ENCODE peak calls at places on chromosomes 6 and 20, in eight cellular contexts. N, D, S, V, M, J, A and G are unnamed samples.
A peak's percentile ranks its signal among the peaks of the same experiment; 100 is the strongest.

GRCh38 chr20:1295276-1295930 is 29.3 kb downstream of the SNPH start:
- DNase-seq in S (no peak), A (no peak), V (no peak), J (no peak), N (no peak), M (no peak), D (no peak), G (no peak)

GRCh38 chr6:144294016-144294415 is 8.9 kb downstream of the UTRN start:
- DNase-seq in J (no peak), V (no peak), S (no peak), N (no peak), M (no peak), D (no peak), A (no peak), G (no peak)

GRCh38 chr6:141988954-141989705 is 143.6 kb upstream of the GJE1 start:
- DNase-seq in J (no peak), S (peak; percentile 89), A (peak; percentile 20), N (no peak), D (peak; percentile 81), V (no peak), M (no peak), G (no peak)

GRCh38 chr6:142823579-142823902 is 121.4 kb downstream of the HIVEP2 start:
- DNase-seq in S (no peak), V (no peak), A (no peak), D (no peak), N (no peak), M (no peak), J (no peak), G (no peak)

GRCh38 chr20:2617099-2617714 is 35.2 kb upstream of the NOP56 start:
- DNase-seq in A (no peak), N (no peak), V (no peak), J (no peak), D (no peak), S (no peak), M (no peak), G (no peak)

GRCh38 chr20:5361176-5361575 is 44.4 kb upstream of the PROKR2 start:
- DNase-seq in A (no peak), N (no peak), J (no peak), M (no peak), S (no peak), V (no peak), D (no peak), G (no peak)

GRCh38 chr6:4620284-4621228 is 155.6 kb upstream of the CDYL start:
- DNase-seq in N (no peak), S (no peak), A (no peak), J (no peak), D (no peak), M (no peak), V (no peak), G (no peak)

GRCh38 chr6:97394160-97394748 is 111.2 kb upstream of the MMS22L start:
- DNase-seq in J (peak; percentile 32), N (no peak), A (peak; percentile 10), V (peak; percentile 26), D (peak; percentile 66), M (no peak), S (peak; percentile 75), G (no peak)

GRCh38 chr6:68876792-68877493 is 241.9 kb downstream of the ADGRB3 start:
- DNase-seq in S (peak; percentile 46), J (no peak), V (no peak), N (no peak), M (no peak), D (no peak), A (no peak), G (no peak)

GRCh38 chr6:107870379-107870778 is 46.3 kb upstream of the SCML4 start:
- DNase-seq in A (no peak), V (no peak), S (no peak), N (no peak), M (no peak), J (no peak), D (no peak), G (no peak)

GRCh38 chr20:45322952-45323383 is 14.9 kb upstream of the MATN4 start:
- DNase-seq in N (peak; percentile 75), S (no peak), D (no peak), M (no peak), V (no peak), J (peak; percentile 62), A (no peak), G (no peak)

GRCh38 chr20:21607971-21608735 is 94.3 kb upstream of the NKX2-2 start:
- DNase-seq in A (no peak), S (no peak), D (no peak), M (no peak), N (peak; percentile 26), V (no peak), J (no peak), G (peak; percentile 15)

GRCh38 chr6:123091091-123091895 is 95.3 kb downstream of the CLVS2 start:
- DNase-seq in A (peak; percentile 3), M (no peak), V (no peak), N (peak; percentile 15), S (no peak), D (no peak), J (no peak), G (no peak)

GRCh38 chr6:257031-257725 is 35.1 kb upstream of the DUSP22 start:
- DNase-seq in D (no peak), J (no peak), M (no peak), V (no peak), S (peak; percentile 5), N (no peak), A (no peak), G (no peak)
- H3K27ac ChIP-seq in D (no peak overlapping the region), J (no peak overlapping the region), M (no peak overlapping the region), V (no peak overlapping the region), S (no peak overlapping the region), N (no peak overlapping the region), A (no peak overlapping the region), G (no peak overlapping the region)

GRCh38 chr20:38159539-38159938 is 5.5 kb downstream of the TGM2 start:
- DNase-seq in N (no peak), J (no peak), D (no peak), A (no peak), V (no peak), S (no peak), M (no peak), G (no peak)

GRCh38 chr20:38157635-38158495 is 7.2 kb downstream of the TGM2 start:
- DNase-seq in J (no peak), S (no peak), M (no peak), V (no peak), N (no peak), D (no peak), A (no peak), G (no peak)

GRCh38 chr20:38159949-38160756 is 4.9 kb downstream of the TGM2 start:
- DNase-seq in J (no peak), D (no peak), A (no peak), S (no peak), N (no peak), V (no peak), M (no peak), G (no peak)

GRCh38 chr20:38156888-38157634 is 8.0 kb downstream of the TGM2 start:
- DNase-seq in M (no peak), V (no peak), A (no peak), N (peak; percentile 55), S (no peak), J (peak; percentile 79), D (no peak), G (no peak)

GRCh38 chr20:38158701-38159325 is 6.3 kb downstream of the TGM2 start:
- DNase-seq in M (no peak), V (no peak), N (no peak), D (no peak), A (no peak), J (peak; percentile 75), S (no peak), G (no peak)
- H3K4me1 ChIP-seq in M (peaks cover 42% of the 10 kb centered on the region), V (no peaks in the 10 kb centered on the region), N (peaks cover 15% of the 10 kb centered on the region), D (no peaks in the 10 kb centered on the region), A (peaks cover 83% of the 10 kb centered on the region), J (peaks cover 83% of the 10 kb centered on the region), S (no peaks in the 10 kb centered on the region), G (no peaks in the 10 kb centered on the region)

DNA sequence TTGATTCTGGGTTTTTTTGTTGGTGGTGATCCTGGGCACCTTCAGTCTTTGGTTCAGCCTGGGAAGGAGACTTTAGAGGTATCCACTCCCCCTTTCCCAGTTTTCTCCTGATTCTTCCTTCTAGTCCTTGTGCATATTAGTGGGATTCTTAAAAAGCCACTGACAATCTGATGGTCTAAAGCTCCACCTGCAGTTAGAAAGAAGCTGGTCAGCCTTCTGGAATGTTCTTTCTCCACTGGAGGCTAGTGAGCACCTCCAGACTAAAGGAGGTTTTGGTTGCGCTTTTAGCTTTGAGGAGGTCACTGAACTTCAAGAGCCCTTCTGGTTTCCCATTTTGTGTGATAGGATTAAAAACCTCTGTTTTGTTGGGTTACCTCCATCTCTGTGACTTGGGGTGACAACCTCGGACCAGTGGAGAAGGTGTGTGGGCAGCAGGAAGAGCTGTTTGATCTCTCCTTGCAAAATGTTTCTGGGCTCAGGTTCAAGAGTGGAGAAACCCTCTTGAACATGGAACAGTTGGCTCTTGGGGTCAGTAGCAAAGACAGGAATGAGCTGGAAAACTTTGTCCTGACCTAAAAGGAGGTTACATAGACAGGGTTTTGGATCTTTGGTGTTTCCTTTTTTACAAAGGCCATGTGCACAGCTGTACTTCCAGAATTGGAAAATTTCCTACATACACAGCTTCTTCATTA is 29.0 kb downstream of the JARID2 start:
- DNase-seq in A (no peak), N (no peak), D (no peak), J (no peak), M (no peak), S (no peak), V (no peak), G (no peak)
- H3K27ac ChIP-seq in A (no peak overlapping the region), N (no peak overlapping the region), D (no peak overlapping the region), J (no peak overlapping the region), M (no peak overlapping the region), S (peak overlapping the region; percentile 12), V (no peak overlapping the region), G (no peak overlapping the region)

DNA sequence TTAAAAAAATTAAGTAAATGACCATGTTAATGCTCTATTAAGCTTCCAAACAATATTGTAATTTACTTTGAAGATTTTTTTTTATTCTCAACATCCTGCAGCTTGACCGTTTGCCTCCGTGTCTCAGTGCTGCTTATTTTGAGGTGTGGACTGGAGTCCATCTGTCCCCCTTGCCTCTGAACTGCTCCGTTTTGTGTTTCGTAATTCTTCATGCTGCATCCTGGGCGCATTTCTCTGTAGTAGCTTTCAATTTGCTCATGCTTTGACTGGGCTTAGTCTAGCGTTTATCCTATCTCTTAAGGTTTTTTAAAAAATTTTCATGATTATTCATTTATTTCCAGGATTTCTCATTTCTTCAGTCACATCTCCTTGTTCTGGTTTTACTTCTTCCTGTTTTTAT is 37.8 kb downstream of the PTPN1 start:
- DNase-seq in N (no peak), S (no peak), J (no peak), D (no peak), A (no peak), M (no peak), V (no peak), G (no peak)
- H3K4me1 ChIP-seq in N (peaks cover 39% of the 10 kb centered on the region), S (no peaks in the 10 kb centered on the region), J (peaks cover 28% of the 10 kb centered on the region), D (no peaks in the 10 kb centered on the region), A (no peaks in the 10 kb centered on the region), M (peaks cover 13% of the 10 kb centered on the region), V (peaks cover 51% of the 10 kb centered on the region), G (peaks cover 11% of the 10 kb centered on the region)

GRCh38 chr6:33204415-33205171 is at the start of gene HSD17B8:
- DNase-seq in A (peak; percentile 90), D (peak; percentile 98), S (peak; percentile 98), M (peak; percentile 74), J (peak; percentile 96), N (peak; percentile 96), V (peak; percentile 92), G (peak; percentile 91)
- H3K27ac ChIP-seq in A (peak within 1 kb of the TSS; percentile 100), D (peak within 1 kb of the TSS; percentile 90), S (no peak within 1 kb of the TSS), M (peak within 1 kb of the TSS; percentile 93), J (peak within 1 kb of the TSS; percentile 85), N (peak within 1 kb of the TSS; percentile 80), V (peak within 1 kb of the TSS; percentile 60), G (no peak within 1 kb of the TSS)